ENCODE peak calls at places on chromosome 6, in five cellular contexts. Z, I, G, E and F are unnamed samples.

GRCh38 chr6:123953920-123954319 is 150.3 kb downstream of the NKAIN2 start:
- DNase-seq in Z (no peak), I (no peak), G (no peak), E (no peak), F (no peak)

GRCh38 chr6:164144316-164144715 is 729.8 kb downstream of the QKI start:
- DNase-seq in G (no peak), Z (no peak), E (no peak), I (no peak), F (no peak)

GRCh38 chr6:118377711-118378414 is 170.2 kb upstream of the PLN start:
- DNase-seq in I (no peak), E (no peak), Z (no peak), G (no peak), F (no peak)

GRCh38 chr6:3281669-3282460 is 23.1 kb downstream of the PSMG4 start:
- DNase-seq in E (no peak), I (peak), Z (peak), G (peak), F (no peak)

GRCh38 chr6:100657678-100658330 is 193.1 kb upstream of the SIM1 start:
- DNase-seq in E (peak), I (no peak), Z (peak), G (peak), F (no peak)

GRCh38 chr6:4472953-4473642 is 303.1 kb upstream of the CDYL start:
- DNase-seq in E (no peak), I (no peak), Z (no peak), G (no peak), F (no peak)

GRCh38 chr6:167898673-167899311 is 72.1 kb downstream of the AFDN start:
- DNase-seq in E (no peak), I (no peak), G (peak), Z (peak), F (peak)

GRCh38 chr6:109460161-109460830 is 4.7 kb upstream of the MICAL1 start:
- DNase-seq in E (no peak), G (no peak), I (no peak), Z (no peak), F (no peak)

GRCh38 chr6:157885211-157885788 is 62.3 kb downstream of the SNX9 start:
- DNase-seq in G (no peak), I (no peak), E (no peak), Z (no peak), F (no peak)

GRCh38 chr6:19731286-19731685 is 105.9 kb upstream of the ID4 start:
- DNase-seq in Z (peak), G (peak), E (no peak), I (no peak), F (no peak)

GRCh38 chr6:81289229-81289628 is 463.3 kb downstream of the TENT5A start:
- DNase-seq in G (no peak), E (no peak), Z (no peak), I (no peak), F (no peak)

GRCh38 chr6:166565084-166565651 is 21.3 kb downstream of the RAMACL start:
- DNase-seq in I (no peak), Z (no peak), G (no peak), E (no peak), F (no peak)

GRCh38 chr6:56144538-56145324 is 102.6 kb downstream of the COL21A1 start:
- DNase-seq in G (peak), Z (peak), E (no peak), I (no peak), F (peak)

GRCh38 chr6:34511214-34511922 is 44.8 kb downstream of the SPDEF start:
- DNase-seq in E (no peak), Z (no peak), I (no peak), G (no peak), F (no peak)

GRCh38 chr6:63249875-63250482 is 38.7 kb downstream of the FKBP1C start:
- DNase-seq in E (no peak), G (no peak), Z (no peak), I (no peak), F (no peak)

GRCh38 chr6:77468939-77469338 is 5.6 kb upstream of the HTR1B start:
- DNase-seq in Z (no peak), G (no peak), I (no peak), E (no peak), F (no peak)

GRCh38 chr6:167559675-167560479 is 235.0 kb downstream of the TTLL2 start:
- DNase-seq in E (no peak), I (no peak), Z (no peak), G (no peak), F (no peak)

GRCh38 chr6:125151715-125152114 is 1.9 kb upstream of the TPD52L1 start:
- DNase-seq in Z (no peak), E (no peak), I (no peak), G (no peak), F (no peak)

GRCh38 chr6:170344631-170345576 is 38.3 kb downstream of the FAM120B start:
- DNase-seq in Z (peak), G (peak), E (no peak), I (no peak), F (no peak)

GRCh38 chr6:11632795-11633511 is 95.4 kb downstream of the TMEM170B start:
- DNase-seq in E (no peak), G (peak), Z (peak), I (no peak), F (no peak)

GRCh38 chr6:136007355-136007754 is 155.9 kb downstream of the PDE7B start:
- DNase-seq in E (no peak), G (no peak), I (no peak), Z (no peak), F (no peak)

GRCh38 chr6:118500130-118501015 is 47.7 kb upstream of the PLN start:
- DNase-seq in E (no peak), I (no peak), G (peak), Z (no peak), F (no peak)

GRCh38 chr6:12806811-12807210 is 90.2 kb downstream of the PHACTR1 start:
- DNase-seq in Z (no peak), I (no peak), G (peak), E (no peak), F (no peak)

GRCh38 chr6:21598662-21599061 is 5.1 kb downstream of the SOX4 start:
- DNase-seq in Z (peak), E (no peak), G (no peak), I (no peak), F (no peak)

GRCh38 chr6:160355001-160355400 is 6.8 kb downstream of the SLC22A3 start:
- DNase-seq in I (peak), G (no peak), E (no peak), Z (peak), F (peak)

GRCh38 chr6:155333414-155333813 is 19.1 kb upstream of the TFB1M start:
- DNase-seq in G (no peak), E (no peak), I (no peak), Z (peak), F (no peak)

GRCh38 chr6:157650261-157650640 is 172.8 kb upstream of the SNX9 start:
- DNase-seq in I (peak), Z (no peak), G (no peak), E (no peak), F (no peak)

GRCh38 chr6:33105386-33105785 is 29.6 kb downstream of the HLA-DPB1 start:
- DNase-seq in Z (no peak), I (no peak), G (no peak), E (no peak), F (no peak)

GRCh38 chr6:163672710-163673109 is 258.2 kb downstream of the QKI start:
- DNase-seq in G (no peak), Z (no peak), I (no peak), E (no peak), F (no peak)

GRCh38 chr6:133099573-133099972 is 141.6 kb upstream of the EYA4 start:
- DNase-seq in I (no peak), Z (peak), G (peak), E (no peak), F (peak)

GRCh38 chr6:156617376-156617775 is 159.8 kb upstream of the ARID1B start:
- DNase-seq in E (no peak), I (no peak), G (peak), Z (no peak), F (peak)

GRCh38 chr6:66866801-66867200 is 1159.8 kb upstream of the EYS start:
- DNase-seq in E (no peak), I (no peak), Z (peak), G (no peak), F (no peak)

GRCh38 chr6:154197176-154197850 is 158.3 kb downstream of the OPRM1 start:
- DNase-seq in Z (peak), E (no peak), G (peak), I (no peak), F (no peak)

GRCh38 chr6:40509163-40509562 is 78.0 kb downstream of the LRFN2 start:
- DNase-seq in G (no peak), E (no peak), I (no peak), Z (no peak), F (no peak)

GRCh38 chr6:42165016-42165415 is 8.1 kb upstream of the GUCA1A start:
- DNase-seq in E (no peak), G (peak), Z (no peak), I (no peak), F (no peak)

GRCh38 chr6:42171813-42172595 is 1.2 kb upstream of the GUCA1A start:
- DNase-seq in E (no peak), I (no peak), Z (no peak), G (no peak), F (no peak)

GRCh38 chr6:42173101-42173500 is at the start of gene GUCA1A:
- DNase-seq in G (no peak), I (no peak), E (no peak), Z (no peak), F (no peak)

GRCh38 chr6:42166444-42167141 is 6.6 kb upstream of the GUCA1A start:
- DNase-seq in I (peak), Z (peak), E (peak), G (peak), F (no peak)

GRCh38 chr6:42168650-42169049 is 4.5 kb upstream of the GUCA1A start:
- DNase-seq in I (no peak), E (no peak), Z (no peak), G (no peak), F (no peak)
- TF ChIP-seq CTCF in I (no peak), E (no peak), Z (peak), G (peak), F (peak)

GRCh38 chr6:26440977-26441358 is 664 bp downstream of the BTN3A3 start:
- DNase-seq in E (no peak), I (no peak), G (no peak), Z (no peak), F (no peak)

GRCh38 chr6:26438000-26438399 is 2.3 kb upstream of the BTN3A3 start:
- DNase-seq in G (no peak), Z (no peak), E (no peak), I (no peak), F (no peak)

GRCh38 chr6:26439151-26439550 is 1.2 kb upstream of the BTN3A3 start:
- DNase-seq in Z (no peak), I (no peak), G (no peak), E (no peak), F (no peak)

GRCh38 chr6:26439552-26440125 is 665 bp upstream of the BTN3A3 start:
- DNase-seq in Z (no peak), G (no peak), E (no peak), I (no peak), F (no peak)

DNA sequence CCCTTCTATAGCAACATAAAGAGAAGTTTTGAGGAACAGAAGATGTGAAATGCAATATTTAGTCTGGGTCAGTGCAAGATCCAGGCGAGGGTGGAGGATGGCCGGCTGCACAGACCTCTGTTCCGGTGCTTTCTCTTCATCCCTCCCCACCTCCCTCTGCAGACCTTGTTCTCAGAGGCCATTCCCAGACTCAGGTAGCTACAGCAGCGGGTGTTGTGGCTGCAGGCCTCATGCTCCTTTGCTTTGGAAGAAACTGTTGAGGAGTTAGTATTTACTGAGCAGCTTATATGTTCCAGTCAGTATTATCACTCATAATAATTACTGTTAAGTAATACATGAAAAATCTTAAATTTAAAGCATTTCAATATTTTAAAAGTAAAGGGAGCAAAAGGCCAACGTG is 1.7 kb downstream of the BTN3A3 start:
- DNase-seq in I (no peak), Z (no peak), E (no peak), G (no peak), F (no peak)
- H3K4me3 ChIP-seq in I (peak), Z (no peak), E (no peak), G (no peak), F (no peak)

GRCh38 chr6:75211920-75212590 is 6.2 kb upstream of the COL12A1 start:
- DNase-seq in E (no peak), G (no peak), Z (no peak), I (no peak), F (no peak)

GRCh38 chr6:75213112-75213511 is 7.3 kb upstream of the COL12A1 start:
- DNase-seq in G (peak), Z (no peak), E (no peak), I (no peak), F (no peak)

GRCh38 chr6:75210885-75211739 is 5.3 kb upstream of the COL12A1 start:
- DNase-seq in I (no peak), Z (peak), G (peak), E (no peak), F (no peak)

GRCh38 chr6:75215291-75215690 is 9.4 kb upstream of the COL12A1 start:
- DNase-seq in Z (no peak), E (no peak), I (no peak), G (no peak), F (no peak)

GRCh38 chr6:75213732-75214131 is 7.9 kb upstream of the COL12A1 start:
- DNase-seq in I (no peak), G (no peak), E (no peak), Z (no peak), F (no peak)
- TF ChIP-seq CTCF in I (no peak), G (peak), E (peak), Z (peak), F (no peak)

GRCh38 chr6:23731609-23732008 is 394.4 kb upstream of the NRSN1 start:
- DNase-seq in Z (no peak), G (no peak), E (no peak), I (no peak), F (no peak)
- H3K4me3 ChIP-seq in Z (no peak), G (no peak), E (no peak), I (no peak), F (no peak)

GRCh38 chr6:1312444-1313363 is 806 bp downstream of the FOXQ1 start:
- DNase-seq in G (no peak), E (no peak), Z (peak), I (no peak), F (no peak)
- TF ChIP-seq CTCF in G (no peak), E (no peak), Z (no peak), I (no peak), F (peak)

DNA sequence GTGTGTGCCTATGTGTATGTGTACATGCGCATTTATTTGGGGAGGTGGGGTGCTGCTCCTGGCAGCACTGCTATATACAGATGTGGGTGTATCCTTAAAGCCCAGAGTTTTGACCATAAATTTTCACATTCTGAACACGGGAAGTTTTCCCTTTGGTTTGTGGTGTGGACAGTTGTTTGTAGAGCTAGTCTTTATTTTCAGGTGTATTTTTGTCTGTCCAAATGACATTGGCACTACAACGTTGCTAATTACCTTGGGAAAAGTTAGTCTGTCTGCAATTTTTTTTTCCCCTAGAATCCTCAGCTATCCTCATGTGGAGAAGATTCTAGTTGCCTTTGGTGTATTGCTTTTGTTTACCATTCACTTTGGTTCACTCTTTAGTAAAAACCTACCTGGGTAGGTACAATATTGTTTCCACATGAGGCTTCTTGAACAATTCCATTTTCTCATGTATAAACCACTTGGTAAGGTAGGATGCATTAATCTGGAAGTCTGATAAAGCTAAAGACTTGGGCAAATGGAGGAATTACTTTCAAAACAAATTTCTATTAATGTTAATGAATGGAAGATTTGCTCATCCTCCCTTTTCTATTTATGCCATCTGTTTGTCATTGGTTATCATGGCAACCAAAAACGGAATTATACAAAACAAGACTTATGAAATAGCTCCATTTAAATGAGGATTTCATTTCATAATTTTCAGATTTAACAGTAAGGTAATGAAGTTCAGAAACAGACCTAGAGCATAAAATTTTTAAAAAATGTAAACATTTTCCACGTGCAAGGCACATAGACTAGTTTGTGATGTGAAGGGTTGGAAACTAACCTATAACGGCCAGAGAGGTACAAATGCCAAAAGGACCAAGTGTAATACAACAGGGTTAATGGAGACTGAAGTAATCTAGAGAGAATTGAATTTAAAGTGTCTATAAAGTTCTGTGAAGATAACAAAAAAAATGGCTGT is 3.9 kb downstream of the CCN2 start:
- DNase-seq in G (peak), I (no peak), Z (peak), E (peak), F (no peak)
- H3K4me3 ChIP-seq in G (peak), I (peak), Z (no peak), E (no peak), F (no peak)

DNA sequence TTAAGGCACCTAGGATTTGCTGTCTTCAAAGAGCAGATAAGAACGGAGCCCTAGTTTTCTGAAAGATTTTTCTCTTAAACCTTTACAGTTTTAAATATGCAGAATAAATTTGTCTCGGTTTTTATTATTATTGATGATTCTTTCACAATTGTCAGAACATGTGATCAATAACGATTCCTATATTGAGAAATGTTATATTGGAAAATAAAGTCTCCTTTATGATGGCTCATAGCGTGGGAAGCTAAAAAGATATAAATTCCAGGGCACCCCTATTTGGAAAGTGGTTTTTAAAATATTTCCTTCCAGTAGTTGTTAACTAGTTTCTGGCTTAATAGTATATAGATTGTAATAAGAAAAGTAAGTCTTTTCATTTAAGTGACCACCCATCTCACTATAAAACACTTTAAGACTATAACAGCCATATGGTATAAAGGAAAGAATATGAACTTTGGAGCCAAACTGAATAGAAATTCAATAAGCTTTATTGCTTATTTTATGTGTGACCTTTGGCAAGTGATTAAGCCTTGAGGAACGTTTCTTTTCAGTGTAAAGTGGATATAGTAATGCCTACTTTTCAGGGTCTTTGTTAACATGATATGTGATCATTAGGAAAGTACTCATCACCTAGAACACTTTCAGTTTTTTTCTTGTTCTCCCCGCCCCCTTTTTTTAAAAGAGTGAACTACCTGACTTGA is 369.6 kb downstream of the LAMA2 start:
- DNase-seq in G (no peak), E (no peak), I (no peak), Z (no peak), F (no peak)
- TF ChIP-seq CTCF in G (no peak), E (peak), I (no peak), Z (no peak), F (no peak)

GRCh38 chr6:87799651-87800050 is 97.6 kb upstream of the AKIRIN2 start:
- DNase-seq in G (no peak), Z (no peak), E (no peak), I (no peak), F (no peak)
- H3K4me3 ChIP-seq in G (no peak), Z (no peak), E (no peak), I (no peak), F (no peak)

DNA sequence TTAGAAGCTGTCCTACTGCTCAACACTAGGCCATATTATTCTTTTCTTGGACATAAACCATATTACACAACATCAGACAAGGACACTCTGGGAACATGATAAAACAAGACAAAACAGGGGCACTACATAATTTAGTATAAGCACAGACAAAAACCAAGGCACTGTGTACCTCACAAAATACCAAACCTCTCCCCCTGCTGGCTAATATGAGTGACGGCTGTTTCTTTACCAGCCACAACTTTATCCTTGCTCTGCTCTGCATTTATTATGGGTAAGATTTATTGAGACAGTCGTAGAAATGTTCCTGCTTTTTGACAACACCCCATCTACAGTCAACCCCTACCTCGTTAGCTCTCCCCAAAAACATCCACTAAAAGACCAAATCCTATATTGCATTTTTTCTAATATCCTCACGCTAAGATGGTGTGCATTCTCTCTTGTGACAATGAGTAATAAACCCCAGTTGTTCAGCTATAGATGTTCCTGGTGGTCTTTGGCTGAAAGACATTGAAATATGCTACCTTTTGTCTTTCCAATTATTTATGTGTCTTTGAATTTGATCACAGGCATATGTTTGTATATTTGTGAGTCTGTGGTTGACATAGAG is 23.8 kb upstream of the POLR1H start:
- DNase-seq in Z (peak), I (no peak), G (peak), E (no peak), F (no peak)
- TF ChIP-seq CTCF in Z (peak), I (peak), G (peak), E (peak), F (peak)

DNA sequence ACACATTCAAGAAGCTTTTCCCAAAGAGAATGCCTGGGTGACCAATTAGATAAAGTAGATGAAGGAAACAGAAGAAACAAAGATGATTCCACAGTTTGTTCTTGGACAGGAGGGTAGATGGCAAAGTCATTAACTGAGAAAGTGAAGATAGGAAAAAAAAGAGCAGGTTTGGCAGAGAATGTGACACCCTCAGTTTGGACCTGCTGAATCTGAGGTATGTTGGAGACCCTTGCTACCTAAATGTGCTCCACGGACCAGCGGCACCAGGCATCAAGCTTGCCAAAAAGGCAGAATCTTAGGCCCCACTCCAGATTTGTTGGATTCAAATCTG is 49.7 kb downstream of the ARHGAP18 start:
- DNase-seq in G (no peak), Z (no peak), E (no peak), I (no peak), F (no peak)
- H3K4me3 ChIP-seq in G (no peak), Z (no peak), E (peak), I (no peak), F (peak)